ENCODE peak calls at places on chromosome 13, in five cellular contexts. One of them, this sample, is unnamed.

GRCh38 chr13:73230714-73231113 is 171.9 kb downstream of the KLF5 start:
- DNase-seq in A549: no peak
- DNase-seq in GM12878: no peak
- DNase-seq in HepG2: no peak
- DNase-seq in K562: no peak
- DNase-seq in this sample: no peak

GRCh38 chr13:114118763-114119123 is 13.7 kb downstream of the RASA3 start:
- DNase-seq in K562: no peak
- DNase-seq in A549: peak
- DNase-seq in HepG2: no peak
- DNase-seq in GM12878: no peak
- DNase-seq in this sample: no peak

GRCh38 chr13:71359641-71360040 is 507.4 kb downstream of the DACH1 start:
- DNase-seq in K562: no peak
- DNase-seq in A549: no peak
- DNase-seq in HepG2: no peak
- DNase-seq in GM12878: no peak
- DNase-seq in this sample: no peak

GRCh38 chr13:99308481-99309087 is 1.4 kb upstream of the GPR183 start:
- DNase-seq in K562: no peak
- DNase-seq in A549: no peak
- DNase-seq in HepG2: no peak
- DNase-seq in GM12878: no peak
- DNase-seq in this sample: no peak

GRCh38 chr13:48175200-48175599 is 57.8 kb upstream of the ITM2B start:
- DNase-seq in A549: no peak
- DNase-seq in GM12878: no peak
- DNase-seq in K562: no peak
- DNase-seq in HepG2: no peak
- DNase-seq in this sample: no peak

GRCh38 chr13:41384749-41385503 is 72.4 kb upstream of the RGCC start:
- DNase-seq in A549: no peak
- DNase-seq in K562: no peak
- DNase-seq in GM12878: no peak
- DNase-seq in HepG2: no peak
- DNase-seq in this sample: peak

GRCh38 chr13:74929436-74929835 is 552.5 kb downstream of the TBC1D4 start:
- DNase-seq in A549: no peak
- DNase-seq in K562: no peak
- DNase-seq in GM12878: no peak
- DNase-seq in HepG2: no peak
- DNase-seq in this sample: no peak

GRCh38 chr13:99909836-99910619 is 61.5 kb downstream of the ZIC5 start:
- DNase-seq in A549: no peak
- DNase-seq in HepG2: no peak
- DNase-seq in GM12878: no peak
- DNase-seq in K562: no peak
- DNase-seq in this sample: no peak

GRCh38 chr13:53198699-53199098 is 170.1 kb downstream of the OLFM4 start:
- DNase-seq in HepG2: no peak
- DNase-seq in GM12878: no peak
- DNase-seq in A549: no peak
- DNase-seq in K562: no peak
- DNase-seq in this sample: no peak

DNA sequence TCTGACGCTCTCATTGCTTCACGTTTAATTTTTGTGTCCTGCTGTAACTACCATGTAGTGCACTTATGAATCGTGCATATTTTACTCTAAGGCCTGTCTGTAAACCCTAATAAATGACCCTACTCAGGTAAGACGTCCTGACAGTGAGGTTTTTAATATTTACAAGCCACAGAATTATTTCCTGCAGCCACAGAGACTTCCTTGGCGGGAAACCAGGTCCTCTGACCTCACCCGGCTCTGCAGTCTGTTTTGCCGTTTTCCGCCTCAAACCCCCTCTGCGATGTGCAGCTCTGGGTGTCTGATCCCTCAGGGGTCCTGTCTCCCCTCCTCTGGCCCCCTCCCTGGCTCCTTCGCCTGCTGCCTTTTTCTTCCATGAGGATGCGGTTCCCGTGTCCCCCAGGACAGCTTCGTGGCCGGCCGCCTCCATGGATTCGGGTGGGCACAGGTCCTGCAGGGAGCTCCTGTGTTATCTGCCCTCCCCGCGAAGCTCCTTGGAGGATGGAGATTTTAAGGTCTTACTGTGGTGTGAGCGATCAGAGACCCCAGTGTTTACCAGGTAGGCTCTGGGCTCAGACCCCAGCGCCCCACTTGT is 66.3 kb downstream of the MCF2L start:
- DNase-seq in K562: no peak
- DNase-seq in GM12878: no peak
- DNase-seq in A549: no peak
- DNase-seq in HepG2: no peak
- DNase-seq in this sample: no peak
- TF ChIP-seq CTCF in K562: no peak
- TF ChIP-seq CTCF in GM12878: no peak
- TF ChIP-seq CTCF in A549: no peak
- TF ChIP-seq CTCF in HepG2: no peak
- TF ChIP-seq CTCF in this sample: no peak

GRCh38 chr13:97246596-97246995 is 24.5 kb downstream of the MBNL2 start:
- DNase-seq in HepG2: no peak
- DNase-seq in GM12878: no peak
- DNase-seq in K562: no peak
- DNase-seq in A549: no peak
- DNase-seq in this sample: no peak

GRCh38 chr13:97243915-97244820 is 22.0 kb downstream of the MBNL2 start:
- DNase-seq in K562: no peak
- DNase-seq in HepG2: peak
- DNase-seq in GM12878: no peak
- DNase-seq in A549: no peak
- DNase-seq in this sample: no peak

GRCh38 chr13:97248243-97248642 is 26.1 kb downstream of the MBNL2 start:
- DNase-seq in K562: no peak
- DNase-seq in HepG2: no peak
- DNase-seq in A549: no peak
- DNase-seq in GM12878: no peak
- DNase-seq in this sample: no peak

GRCh38 chr13:97242755-97243497 is 20.8 kb downstream of the MBNL2 start:
- DNase-seq in GM12878: no peak
- DNase-seq in K562: no peak
- DNase-seq in A549: no peak
- DNase-seq in HepG2: no peak
- DNase-seq in this sample: no peak

DNA sequence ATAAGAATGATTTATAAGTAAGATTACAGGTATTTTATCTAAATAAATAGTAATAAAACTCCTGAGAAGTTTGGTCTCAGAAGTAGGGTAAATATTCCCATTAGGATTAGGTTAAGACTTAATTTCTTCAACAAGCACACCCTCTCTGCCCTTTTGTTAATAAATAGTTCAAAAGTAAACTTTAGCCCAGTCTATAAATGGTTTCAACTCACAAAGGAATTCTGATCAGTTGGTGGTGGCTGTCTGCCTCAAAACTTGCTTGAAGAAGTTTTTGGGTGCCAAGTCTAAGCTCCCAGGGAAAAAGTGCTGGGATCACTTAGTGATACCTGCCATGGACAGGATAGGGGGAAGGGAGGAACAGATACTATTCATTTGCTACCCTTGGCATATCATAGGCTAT is 22.9 kb downstream of the MBNL2 start:
- DNase-seq in GM12878: no peak
- DNase-seq in A549: no peak
- DNase-seq in HepG2: no peak
- DNase-seq in K562: no peak
- DNase-seq in this sample: no peak
- TF ChIP-seq JUNB in GM12878: no peak
- TF ChIP-seq JUNB in A549: no peak
- TF ChIP-seq JUNB in HepG2: no peak
- TF ChIP-seq JUNB in K562: no peak
- TF ChIP-seq JUNB in this sample: no peak

GRCh38 chr13:29761815-29762214 is 88.6 kb downstream of the UBL3 start:
- DNase-seq in GM12878: no peak
- DNase-seq in A549: no peak
- DNase-seq in HepG2: no peak
- DNase-seq in K562: no peak
- DNase-seq in this sample: peak
- TF ChIP-seq CTCF in GM12878: no peak
- TF ChIP-seq CTCF in A549: no peak
- TF ChIP-seq CTCF in HepG2: no peak
- TF ChIP-seq CTCF in K562: no peak
- TF ChIP-seq CTCF in this sample: peak

GRCh38 chr13:51211910-51212309 is 10.3 kb upstream of the FAM124A start:
- DNase-seq in K562: no peak
- DNase-seq in HepG2: no peak
- DNase-seq in A549: no peak
- DNase-seq in GM12878: no peak
- DNase-seq in this sample: no peak
- TF ChIP-seq JUNB in K562: no peak
- TF ChIP-seq JUNB in HepG2: no peak
- TF ChIP-seq JUNB in A549: no peak
- TF ChIP-seq JUNB in GM12878: no peak
- TF ChIP-seq JUNB in this sample: no peak

GRCh38 chr13:51818276-51818675 is 14.3 kb upstream of the DHRS12 start:
- DNase-seq in A549: no peak
- DNase-seq in GM12878: no peak
- DNase-seq in HepG2: no peak
- DNase-seq in K562: no peak
- DNase-seq in this sample: no peak
- TF ChIP-seq CTCF in A549: no peak
- TF ChIP-seq CTCF in GM12878: no peak
- TF ChIP-seq CTCF in HepG2: no peak
- TF ChIP-seq CTCF in K562: peak
- TF ChIP-seq CTCF in this sample: peak

GRCh38 chr13:112442483-112443090 is 66.4 kb downstream of the SPACA7 start:
- DNase-seq in K562: no peak
- DNase-seq in HepG2: no peak
- DNase-seq in A549: no peak
- DNase-seq in GM12878: no peak
- DNase-seq in this sample: peak

GRCh38 chr13:112441779-112442310 is 65.7 kb downstream of the SPACA7 start:
- DNase-seq in HepG2: no peak
- DNase-seq in A549: no peak
- DNase-seq in K562: no peak
- DNase-seq in GM12878: no peak
- DNase-seq in this sample: no peak

GRCh38 chr13:112438515-112438914 is 62.4 kb downstream of the SPACA7 start:
- DNase-seq in GM12878: no peak
- DNase-seq in K562: no peak
- DNase-seq in HepG2: no peak
- DNase-seq in A549: no peak
- DNase-seq in this sample: no peak

GRCh38 chr13:112443191-112444000 is 67.2 kb downstream of the SPACA7 start:
- DNase-seq in K562: peak
- DNase-seq in A549: no peak
- DNase-seq in GM12878: no peak
- DNase-seq in HepG2: no peak
- DNase-seq in this sample: peak

GRCh38 chr13:112441226-112441625 is 65.1 kb downstream of the SPACA7 start:
- DNase-seq in A549: no peak
- DNase-seq in GM12878: no peak
- DNase-seq in HepG2: no peak
- DNase-seq in K562: no peak
- DNase-seq in this sample: no peak
- TF ChIP-seq JUNB in A549: no peak
- TF ChIP-seq JUNB in GM12878: no peak
- TF ChIP-seq JUNB in HepG2: no peak
- TF ChIP-seq JUNB in K562: no peak
- TF ChIP-seq JUNB in this sample: no peak

GRCh38 chr13:105974380-105974779 is 561.1 kb downstream of the EFNB2 start:
- DNase-seq in HepG2: no peak
- DNase-seq in A549: no peak
- DNase-seq in GM12878: no peak
- DNase-seq in K562: no peak
- DNase-seq in this sample: no peak

GRCh38 chr13:105979131-105979530 is 556.3 kb downstream of the EFNB2 start:
- DNase-seq in HepG2: no peak
- DNase-seq in K562: no peak
- DNase-seq in A549: no peak
- DNase-seq in GM12878: no peak
- DNase-seq in this sample: no peak

GRCh38 chr13:105984236-105984635 is 551.2 kb downstream of the EFNB2 start:
- DNase-seq in A549: no peak
- DNase-seq in K562: no peak
- DNase-seq in HepG2: no peak
- DNase-seq in GM12878: no peak
- DNase-seq in this sample: no peak

GRCh38 chr13:105982219-105982618 is 553.2 kb downstream of the EFNB2 start:
- DNase-seq in GM12878: no peak
- DNase-seq in K562: no peak
- DNase-seq in A549: no peak
- DNase-seq in HepG2: no peak
- DNase-seq in this sample: peak

DNA sequence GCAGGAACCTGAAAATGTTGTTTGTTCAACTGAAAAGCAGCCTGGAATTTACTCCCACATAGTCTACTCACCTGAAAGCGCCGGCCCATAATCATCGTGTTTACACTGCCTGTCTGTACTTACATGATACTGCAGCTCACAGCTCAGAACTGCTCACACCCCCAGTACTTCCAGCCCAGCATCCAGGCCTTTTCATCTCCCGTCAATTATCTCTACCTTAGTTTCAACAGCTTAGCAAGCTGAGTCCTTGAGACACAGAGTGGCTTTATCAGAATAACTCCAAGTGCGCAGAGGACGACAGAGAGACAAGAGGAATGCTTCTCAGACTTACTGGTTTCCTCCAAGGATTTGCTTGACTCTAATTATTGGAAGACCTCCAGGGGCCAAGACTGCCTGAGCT is 555.9 kb downstream of the EFNB2 start:
- DNase-seq in GM12878: no peak
- DNase-seq in A549: no peak
- DNase-seq in K562: no peak
- DNase-seq in HepG2: no peak
- DNase-seq in this sample: no peak
- TF ChIP-seq CTCF in GM12878: no peak
- TF ChIP-seq CTCF in A549: no peak
- TF ChIP-seq CTCF in K562: no peak
- TF ChIP-seq CTCF in HepG2: no peak
- TF ChIP-seq CTCF in this sample: no peak

GRCh38 chr13:46720189-46720588 is 76.8 kb downstream of the ESD start:
- DNase-seq in A549: no peak
- DNase-seq in K562: no peak
- DNase-seq in GM12878: no peak
- DNase-seq in HepG2: no peak
- DNase-seq in this sample: no peak

GRCh38 chr13:46717275-46717674 is 79.7 kb downstream of the ESD start:
- DNase-seq in A549: no peak
- DNase-seq in K562: no peak
- DNase-seq in HepG2: peak
- DNase-seq in GM12878: no peak
- DNase-seq in this sample: no peak

GRCh38 chr13:46712524-46712923 is 84.4 kb downstream of the ESD start:
- DNase-seq in K562: no peak
- DNase-seq in GM12878: no peak
- DNase-seq in HepG2: no peak
- DNase-seq in A549: no peak
- DNase-seq in this sample: peak

GRCh38 chr13:46716821-46717220 is 80.1 kb downstream of the ESD start:
- DNase-seq in HepG2: no peak
- DNase-seq in K562: no peak
- DNase-seq in A549: no peak
- DNase-seq in GM12878: no peak
- DNase-seq in this sample: no peak

GRCh38 chr13:46715363-46715762 is 81.6 kb downstream of the ESD start:
- DNase-seq in A549: no peak
- DNase-seq in GM12878: no peak
- DNase-seq in K562: no peak
- DNase-seq in HepG2: no peak
- DNase-seq in this sample: no peak
- TF ChIP-seq JUNB in A549: no peak
- TF ChIP-seq JUNB in GM12878: no peak
- TF ChIP-seq JUNB in K562: no peak
- TF ChIP-seq JUNB in HepG2: no peak
- TF ChIP-seq JUNB in this sample: no peak

This sample was measured in GM23338.